ENCODE peak calls at places on chromosomes 13 and 19, in four cellular contexts. V, K, I and Q are unnamed samples.

GRCh38 chr19:29188704-29189375 is 24.1 kb downstream of the UQCRFS1 start:
- DNase-seq in I (no peak), K (no peak), V (no peak), Q (no peak)

GRCh38 chr19:43527860-43528622 is 1.0 kb upstream of the ETHE1 start:
- DNase-seq in K (peak; percentile 57), I (no peak), V (peak; percentile 39), Q (peak; percentile 71)

GRCh38 chr13:43316997-43317396 is 293.6 kb downstream of the DNAJC15 start:
- DNase-seq in K (peak; percentile 28), V (peak; percentile 85), I (no peak), Q (peak; percentile 63)

GRCh38 chr19:7328647-7329046 is 20.1 kb upstream of the ARHGEF18 start:
- DNase-seq in I (no peak), V (no peak), K (no peak), Q (no peak)

GRCh38 chr13:110555601-110556223 is 5.8 kb downstream of the RAB20 start:
- DNase-seq in K (no peak), I (no peak), V (no peak), Q (no peak)

GRCh38 chr19:38145627-38146026 is 78.4 kb downstream of the DPF1 start:
- DNase-seq in V (no peak), I (no peak), K (peak; percentile 72), Q (no peak)

GRCh38 chr13:71968025-71968424 is 101.0 kb upstream of the DACH1 start:
- DNase-seq in K (no peak), V (peak; percentile 21), I (no peak), Q (no peak)

GRCh38 chr19:6718741-6719539 is 1.5 kb downstream of the C3 start:
- DNase-seq in I (no peak), V (peak; percentile 58), K (no peak), Q (no peak)

GRCh38 chr19:30479231-30479630 is 107.0 kb downstream of the ZNF536 start:
- DNase-seq in K (no peak), V (no peak), I (no peak), Q (no peak)

GRCh38 chr19:40054632-40055031 is 1.4 kb downstream of the ZNF780B start:
- DNase-seq in I (no peak), V (no peak), K (no peak), Q (no peak)

GRCh38 chr13:49374585-49375290 is 69.1 kb downstream of the CAB39L start:
- DNase-seq in V (peak; percentile 34), I (no peak), K (no peak), Q (no peak)

GRCh38 chr19:16180611-16181010 is 4.6 kb upstream of the FAM32A start:
- DNase-seq in K (no peak), I (no peak), V (no peak), Q (no peak)

GRCh38 chr19:34994643-34995471 is 5.3 kb upstream of the GRAMD1A start:
- DNase-seq in K (peak; percentile 49), I (no peak), V (no peak), Q (no peak)

GRCh38 chr19:55552620-55553019 is 7.3 kb upstream of the SBK3 start:
- DNase-seq in I (no peak), V (peak; percentile 17), K (no peak), Q (no peak)

DNA sequence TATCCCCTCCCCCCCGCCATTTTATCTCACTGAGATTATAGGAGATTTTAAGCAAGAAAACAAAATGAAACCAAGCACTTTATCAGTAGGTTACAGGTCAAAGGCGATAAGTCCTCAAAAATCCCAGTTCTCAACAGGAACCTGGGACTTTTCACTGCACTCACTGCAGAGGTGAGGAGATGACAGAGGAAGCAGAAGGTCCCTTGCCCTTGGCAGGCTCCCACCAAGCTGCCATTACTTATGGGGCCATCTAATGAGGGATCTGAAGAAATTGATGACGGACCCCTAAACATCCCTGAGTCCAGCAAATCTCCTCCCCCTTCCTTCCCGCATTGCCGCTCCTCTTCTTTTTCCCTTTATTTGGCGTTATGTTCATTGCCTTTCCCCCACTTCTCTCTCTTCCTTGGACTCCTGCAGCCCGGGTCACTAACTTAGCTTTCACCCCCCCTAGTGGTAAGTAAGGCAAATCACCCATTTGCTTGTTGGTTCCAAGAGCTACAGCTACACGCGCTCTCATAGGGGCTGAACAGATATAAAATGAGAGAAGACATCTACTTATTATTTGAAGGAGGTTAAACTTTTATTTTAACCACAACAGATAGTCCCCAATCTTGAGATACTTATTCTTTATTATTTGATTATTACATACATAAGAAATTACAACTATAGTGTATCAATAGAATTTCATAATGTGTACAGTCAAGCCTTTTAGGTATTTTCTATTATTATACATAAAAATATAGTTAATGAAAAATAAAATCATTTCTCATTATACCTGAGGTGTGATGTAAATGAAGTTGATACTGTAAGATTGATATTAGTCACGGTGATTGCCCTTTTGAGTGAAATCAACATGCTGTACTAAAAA is 52.0 kb upstream of the ARGLU1 start:
- DNase-seq in K (peak; percentile 25), V (peak; percentile 78), I (no peak), Q (no peak)
- H3K4me3 ChIP-seq in K (no peak overlapping the region), V (no peak overlapping the region), I (peak overlapping the region; percentile 55), Q (no peak overlapping the region)

GRCh38 chr13:85544756-85545155 is 254.5 kb downstream of the SLITRK6 start:
- DNase-seq in I (no peak), K (no peak), V (no peak), Q (no peak)
- H3K27ac ChIP-seq in I (no peak overlapping the region), K (no peak overlapping the region), V (no peak overlapping the region), Q (no peak overlapping the region)

GRCh38 chr13:87678353-87678752 is 7.2 kb downstream of the SLITRK5 start:
- DNase-seq in I (no peak), K (no peak), V (no peak), Q (no peak)

GRCh38 chr13:87677334-87678234 is 6.4 kb downstream of the SLITRK5 start:
- DNase-seq in I (no peak), K (no peak), V (peak; percentile 72), Q (no peak)

GRCh38 chr13:87676254-87677042 is 5.3 kb downstream of the SLITRK5 start:
- DNase-seq in K (no peak), V (no peak), I (no peak), Q (no peak)

GRCh38 chr13:87677043-87677333 is 5.8 kb downstream of the SLITRK5 start:
- DNase-seq in I (no peak), K (no peak), V (no peak), Q (no peak)

DNA sequence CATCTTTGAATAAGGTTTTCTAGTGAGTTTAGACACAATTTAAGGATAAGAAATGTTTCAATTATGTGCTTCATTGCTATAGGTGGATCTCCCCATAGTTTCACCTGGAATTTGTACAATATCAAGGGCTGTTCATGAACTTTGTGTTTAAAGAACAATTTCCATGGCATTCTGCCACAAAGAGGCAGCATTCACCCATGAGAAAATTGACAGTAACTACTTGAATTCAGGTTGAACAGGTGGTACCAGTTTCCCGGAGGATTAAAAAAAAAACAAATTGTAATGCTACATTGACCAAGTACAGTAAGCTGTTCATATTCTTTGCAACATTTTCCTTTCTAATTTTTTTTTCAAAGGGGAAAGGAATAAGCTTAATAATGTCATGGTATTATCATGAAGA is 9.1 kb downstream of the SLITRK5 start:
- DNase-seq in K (no peak), V (peak; percentile 60), I (no peak), Q (no peak)
- TF ChIP-seq CTCF in K (no peak), V (peak; percentile 56), I (no peak), Q (no peak)

GRCh38 chr19:48498576-48498879 is 13.1 kb downstream of the LMTK3 start:
- DNase-seq in I (no peak), K (no peak), V (no peak), Q (no peak)
- H3K4me3 ChIP-seq in I (peak overlapping the region; percentile 42), K (no peak overlapping the region), V (no peak overlapping the region), Q (no peak overlapping the region)

DNA sequence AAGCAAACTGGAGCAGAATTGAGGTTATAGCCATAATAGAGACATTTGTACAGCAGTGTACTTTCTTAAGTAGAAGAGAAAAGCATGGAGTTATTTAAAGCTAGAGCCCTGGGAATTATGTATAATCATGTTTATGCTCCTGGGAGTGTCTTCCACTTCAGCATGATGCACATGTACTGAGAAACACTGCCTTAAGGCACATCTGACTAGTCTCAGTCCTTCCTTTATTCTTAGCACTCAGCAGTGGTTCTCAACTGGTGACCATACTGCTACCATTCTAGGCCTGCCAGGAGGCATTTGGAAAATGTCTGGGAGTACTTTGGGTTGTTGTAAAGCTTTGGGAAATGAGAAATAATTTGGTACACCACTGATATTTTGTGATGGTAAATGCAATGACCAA is 45.8 kb downstream of the VWA8 start:
- DNase-seq in V (no peak), I (no peak), K (no peak), Q (no peak)
- H3K27ac ChIP-seq in V (no peak overlapping the region), I (peak overlapping the region; percentile 63), K (no peak overlapping the region), Q (peak overlapping the region; percentile 8)

GRCh38 chr13:112510002-112510780 is 77.8 kb downstream of the TUBGCP3 start:
- DNase-seq in K (no peak), I (no peak), V (peak; percentile 65), Q (no peak)
- TF ChIP-seq CTCF in K (peak; percentile 39), I (peak; percentile 57), V (peak; percentile 53), Q (no peak)

GRCh38 chr19:33866696-33867095 is 70.0 kb downstream of the KCTD15 start:
- DNase-seq in I (no peak), K (no peak), V (no peak), Q (no peak)

GRCh38 chr19:33871605-33872004 is 74.9 kb downstream of the KCTD15 start:
- DNase-seq in K (no peak), V (no peak), I (no peak), Q (no peak)

GRCh38 chr19:33868821-33869412 is 72.2 kb downstream of the KCTD15 start:
- DNase-seq in K (no peak), V (no peak), I (peak; percentile 35), Q (no peak)

GRCh38 chr19:33865306-33865705 is 68.6 kb downstream of the KCTD15 start:
- DNase-seq in K (no peak), I (no peak), V (no peak), Q (no peak)

DNA sequence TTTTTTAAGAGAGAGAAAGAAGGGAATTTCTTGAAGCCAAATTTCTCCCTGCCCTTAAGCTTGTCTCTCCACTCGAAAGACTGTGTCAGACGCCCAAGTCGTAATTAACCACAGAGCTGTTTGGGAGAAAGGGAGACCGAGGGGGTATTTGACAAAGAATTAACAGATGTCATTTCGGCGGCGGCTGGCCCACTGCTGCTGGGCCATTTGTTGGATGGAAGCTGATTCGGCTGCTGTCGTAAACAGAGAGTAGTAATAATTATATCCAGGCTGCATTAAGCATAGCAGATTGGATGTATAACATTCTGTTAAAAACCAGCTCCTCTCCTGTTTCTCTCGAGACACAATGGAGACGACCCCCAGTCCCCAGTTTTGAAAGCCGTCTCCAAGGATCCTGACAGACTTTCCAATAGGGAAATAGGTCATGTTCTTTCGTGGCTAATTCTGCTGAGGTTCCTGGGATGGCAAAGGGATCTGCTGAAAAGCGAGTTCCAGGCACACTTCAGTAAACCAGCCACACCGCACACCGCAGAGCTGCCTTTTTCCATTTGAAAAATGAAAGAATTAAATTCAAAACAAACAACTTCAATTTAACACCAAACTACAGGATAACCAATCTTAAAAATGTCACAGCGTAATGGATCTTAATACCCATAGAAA is 71.5 kb downstream of the KCTD15 start:
- DNase-seq in K (no peak), V (no peak), I (no peak), Q (no peak)
- H3K4me3 ChIP-seq in K (peak overlapping the region; percentile 35), V (no peak overlapping the region), I (peak overlapping the region; percentile 46), Q (peak overlapping the region; percentile 12)